ENCODE peak calls at places on chromosomes 7 and 10, in six cellular contexts. F is stomach, D is IMR-90, E is heart left ventricle, L is H54, X is NB4. V is an unnamed sample.
A peak's percentile ranks its signal among the peaks of the same experiment; 100 is the strongest.

GRCh38 chr7:47503283-47503682 is 78.6 kb downstream of the TNS3 start:
- DNase-seq in F (no peak), D (peak; percentile 84), E (no peak), L (no peak), X (no peak), V (no peak)

GRCh38 chr10:11282661-11283060 is 265.0 kb downstream of the CELF2 start:
- DNase-seq in F (no peak), D (no peak), E (no peak), L (no peak), X (no peak), V (no peak)

GRCh38 chr10:70145666-70146488 is 623 bp downstream of the TYSND1 start:
- DNase-seq in F (peak; percentile 67), D (peak; percentile 54), E (peak; percentile 72), L (peak; percentile 76), X (peak; percentile 86), V (no peak)

GRCh38 chr10:88911121-88911520 is 31.1 kb downstream of the STAMBPL1 start:
- DNase-seq in F (no peak), D (no peak), E (no peak), L (no peak), X (no peak), V (no peak)

GRCh38 chr7:119890631-119891030 is 382.3 kb upstream of the KCND2 start:
- DNase-seq in F (no peak), D (no peak), E (no peak), L (no peak), X (no peak), V (no peak)

GRCh38 chr7:123154231-123154860 is 45.4 kb downstream of the SLC13A1 start:
- DNase-seq in F (peak; percentile 80), D (peak; percentile 50), E (peak; percentile 52), L (peak; percentile 9), X (peak; percentile 79), V (peak; percentile 90)

GRCh38 chr10:62046522-62047239 is 145.2 kb downstream of the ARID5B start:
- DNase-seq in F (no peak), D (peak; percentile 47), E (peak; percentile 41), L (no peak), X (peak; percentile 83), V (no peak)

GRCh38 chr7:105439174-105439893 is 50.6 kb upstream of the SRPK2 start:
- DNase-seq in F (peak; percentile 37), D (peak; percentile 86), E (no peak), L (peak; percentile 65), X (peak; percentile 30), V (no peak)

GRCh38 chr10:92574545-92575377 is 868 bp upstream of the IDE start:
- DNase-seq in F (no peak), D (peak; percentile 36), E (no peak), L (peak; percentile 75), X (no peak), V (no peak)

GRCh38 chr7:2004841-2005351 is 227.8 kb downstream of the MAD1L1 start:
- DNase-seq in F (no peak), D (no peak), E (peak; percentile 14), L (no peak), X (no peak), V (no peak)

GRCh38 chr7:34296663-34297062 is 361.4 kb upstream of the NPSR1 start:
- DNase-seq in F (no peak), D (peak; percentile 44), E (no peak), L (no peak), X (no peak), V (no peak)

GRCh38 chr10:110395350-110396283 is 90.9 kb upstream of the SMNDC1 start:
- DNase-seq in F (peak; percentile 74), D (peak; percentile 99), E (no peak), L (peak; percentile 69), X (no peak), V (peak; percentile 96)

GRCh38 chr10:88557659-88558058 is 25.5 kb downstream of the RNLS start:
- DNase-seq in F (no peak), D (peak; percentile 81), E (no peak), L (no peak), X (no peak), V (no peak)

GRCh38 chr7:69246758-69247157 is 351.5 kb upstream of the AUTS2 start:
- DNase-seq in F (no peak), D (no peak), E (no peak), L (no peak), X (peak; percentile 10), V (no peak)

GRCh38 chr7:101927389-101928306 is 110.2 kb downstream of the CUX1 start:
- DNase-seq in F (no peak), D (no peak), E (peak; percentile 38), L (no peak), X (no peak), V (no peak)

GRCh38 chr7:12287886-12288285 is 76.8 kb downstream of the TMEM106B start:
- DNase-seq in F (no peak), D (no peak), E (no peak), L (no peak), X (no peak), V (no peak)

GRCh38 chr7:159032753-159033472 is 111.8 kb downstream of the VIPR2 start:
- DNase-seq in F (peak; percentile 8), D (no peak), E (no peak), L (no peak), X (no peak), V (no peak)

GRCh38 chr10:1738950-1739349 is 1.6 kb upstream of the ADARB2 start:
- DNase-seq in F (no peak), D (no peak), E (no peak), L (no peak), X (no peak), V (no peak)

GRCh38 chr7:47724335-47724982 is 142.5 kb upstream of the TNS3 start:
- DNase-seq in F (peak; percentile 14), D (peak; percentile 96), E (no peak), L (peak; percentile 54), X (no peak), V (no peak)

GRCh38 chr10:1116051-1116450 is 59.9 kb downstream of the WDR37 start:
- DNase-seq in F (no peak), D (no peak), E (no peak), L (no peak), X (no peak), V (no peak)

GRCh38 chr10:114396455-114396854 is 7.8 kb downstream of the AFAP1L2 start:
- DNase-seq in F (no peak), D (no peak), E (no peak), L (no peak), X (no peak), V (no peak)

GRCh38 chr7:113100091-113100723 is 13.6 kb upstream of the GPR85 start:
- DNase-seq in F (peak; percentile 29), D (peak; percentile 44), E (peak; percentile 77), L (no peak), X (no peak), V (no peak)

GRCh38 chr10:4656576-4657194 is 169.3 kb upstream of the AKR1E2 start:
- DNase-seq in F (peak; percentile 55), D (peak; percentile 67), E (peak; percentile 47), L (no peak), X (peak; percentile 54), V (peak; percentile 58)

GRCh38 chr10:9239298-9239697 is 1184.8 kb downstream of the GATA3 start:
- DNase-seq in F (no peak), D (no peak), E (no peak), L (no peak), X (no peak), V (no peak)

GRCh38 chr10:77493851-77494788 is 143.5 kb downstream of the KCNMA1 start:
- DNase-seq in F (no peak), D (peak; percentile 54), E (no peak), L (no peak), X (no peak), V (peak; percentile 32)

GRCh38 chr7:140591178-140591902 is 49.3 kb downstream of the DENND2A start:
- DNase-seq in F (no peak), D (peak; percentile 41), E (no peak), L (no peak), X (no peak), V (no peak)

DNA sequence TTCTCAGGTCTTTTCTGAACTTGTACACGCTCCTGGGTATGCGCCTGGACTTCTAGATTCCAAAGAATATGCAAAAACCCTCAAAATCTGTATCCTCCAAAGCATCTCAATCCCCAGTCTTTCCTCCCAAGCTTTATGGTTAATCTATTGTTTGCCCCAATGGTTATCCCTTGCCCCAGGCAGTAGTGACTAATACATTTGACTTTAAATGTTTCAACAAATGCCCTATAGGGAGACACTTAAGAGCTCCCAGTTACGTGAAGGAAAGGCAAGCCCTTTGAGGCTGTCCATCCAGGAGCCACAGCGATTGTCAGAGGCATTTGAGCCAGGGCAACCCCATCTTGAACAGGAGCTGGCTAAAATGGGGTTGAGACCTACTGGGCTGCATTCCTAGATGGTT is 12.7 kb upstream of the FOXL3 start:
- DNase-seq in F (no peak), D (no peak), E (peak; percentile 6), L (no peak), X (no peak), V (no peak)
- TF ChIP-seq POLR2A in F (no peak), D (no peak), E (no peak), L (no peak), X (no peak), V (no peak)

DNA sequence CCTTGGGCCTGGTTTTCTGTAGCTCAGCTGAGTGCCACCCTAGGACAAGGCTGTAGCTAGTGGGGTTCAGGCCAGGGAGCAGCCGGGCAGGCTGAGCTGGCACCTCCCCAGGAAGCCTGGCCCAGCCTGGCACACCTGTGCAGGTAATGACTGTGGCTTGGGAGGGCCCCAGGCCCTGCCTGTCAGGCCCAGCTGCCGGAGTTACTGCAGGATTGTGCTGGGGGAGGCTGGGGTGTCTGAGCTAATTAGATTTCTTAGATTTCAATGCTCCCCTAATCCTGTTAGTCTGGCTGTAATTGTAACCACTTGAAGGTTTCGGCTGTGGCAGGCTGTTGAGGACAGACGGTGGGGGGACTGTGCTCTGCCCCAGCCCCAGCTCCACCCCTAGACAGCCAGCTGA is 6.0 kb downstream of the ZMIZ1 start:
- DNase-seq in F (peak; percentile 86), D (no peak), E (no peak), L (no peak), X (no peak), V (no peak)
- TF ChIP-seq POLR2A in F (no peak), D (no peak), E (no peak), L (no peak), X (no peak), V (no peak)

DNA sequence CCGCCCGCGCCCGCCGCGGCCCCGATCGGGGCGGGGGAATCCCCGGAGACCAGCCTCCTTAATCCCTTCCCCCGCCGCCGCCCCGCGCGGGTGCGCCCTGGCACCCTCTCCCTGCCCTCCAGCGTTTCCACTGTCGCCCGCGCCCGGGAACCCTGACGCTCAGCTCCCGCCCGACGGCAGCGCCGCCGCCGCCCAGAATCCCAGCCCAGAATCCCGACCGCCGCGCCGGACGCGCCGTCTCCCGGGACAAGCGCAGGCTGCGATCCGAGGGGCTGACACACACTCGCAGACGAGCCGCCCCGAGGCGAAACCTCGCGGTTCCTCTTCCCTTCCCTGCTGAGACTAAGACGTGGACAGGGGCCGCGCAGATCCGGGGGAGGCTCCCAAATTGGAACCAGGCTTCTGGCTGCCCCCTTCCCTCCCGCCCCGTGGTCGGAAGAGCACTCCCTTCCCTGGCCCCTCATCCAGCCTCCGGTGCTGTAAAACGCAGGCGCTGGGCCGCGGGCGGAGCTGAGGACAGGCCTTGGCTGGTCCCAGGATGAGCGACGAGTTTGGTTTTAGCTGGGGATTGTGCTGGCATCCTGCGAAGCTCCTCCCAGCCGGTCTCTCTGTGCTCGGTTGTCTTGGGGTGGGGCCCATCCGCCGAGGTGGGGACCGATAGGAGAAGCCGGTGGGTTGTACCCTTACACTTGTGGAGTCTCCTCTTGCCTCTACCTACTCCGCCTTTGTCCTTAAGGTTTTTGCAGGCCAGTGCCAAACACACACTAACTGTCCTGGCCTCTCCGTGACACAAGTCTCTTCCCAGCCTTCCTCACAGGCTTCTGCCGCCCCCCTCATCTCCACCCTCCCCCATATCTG is 1.1 kb downstream of the MARVELD1 start:
- DNase-seq in F (peak; percentile 38), D (peak; percentile 71), E (peak; percentile 81), L (peak; percentile 82), X (peak; percentile 95), V (no peak)
- TF ChIP-seq POLR2A in F (no peak), D (peak; percentile 84), E (no peak), L (peak; percentile 52), X (no peak), V (no peak)

GRCh38 chr10:119268871-119269506 is 61.6 kb downstream of the GRK5 start:
- DNase-seq in F (no peak), D (peak; percentile 45), E (peak; percentile 25), L (no peak), X (peak; percentile 34), V (no peak)
- TF ChIP-seq POLR2A in F (no peak), D (no peak), E (no peak), L (no peak), X (no peak), V (no peak)